ENCODE peak calls at places on chromosomes 4 and X, in seven cellular contexts. One of them, this sample, is unnamed.

GRCh38 chr4:25356068-25356467 is 21.0 kb upstream of the ANAPC4 start:
- DNase-seq in K562: no peak
- DNase-seq in lower leg skin: no peak
- DNase-seq in suprapubic skin: no peak
- DNase-seq in body of pancreas: no peak
- DNase-seq in heart left ventricle: no peak
- DNase-seq in esophagus muscularis mucosa: no peak
- DNase-seq in this sample: no peak

GRCh38 chr4:186304816-186305520 is 39.0 kb downstream of the F11 start:
- DNase-seq in suprapubic skin: no peak
- DNase-seq in heart left ventricle: no peak
- DNase-seq in K562: no peak
- DNase-seq in esophagus muscularis mucosa: no peak
- DNase-seq in lower leg skin: no peak
- DNase-seq in body of pancreas: no peak
- DNase-seq in this sample: no peak

GRCh38 chr4:129429566-129430339 is 333.8 kb downstream of the C4orf33 start:
- DNase-seq in K562: no peak
- DNase-seq in suprapubic skin: no peak
- DNase-seq in heart left ventricle: no peak
- DNase-seq in lower leg skin: no peak
- DNase-seq in esophagus muscularis mucosa: no peak
- DNase-seq in body of pancreas: no peak
- DNase-seq in this sample: no peak

GRCh38 chrX:16870861-16871584 is 861 bp upstream of the RBBP7 start:
- DNase-seq in body of pancreas: peak
- DNase-seq in heart left ventricle: peak
- DNase-seq in esophagus muscularis mucosa: no peak
- DNase-seq in K562: no peak
- DNase-seq in suprapubic skin: peak
- DNase-seq in lower leg skin: peak
- DNase-seq in this sample: peak

GRCh38 chrX:56788229-56788628 is 59.2 kb downstream of the NBDY start:
- DNase-seq in K562: no peak
- DNase-seq in lower leg skin: no peak
- DNase-seq in heart left ventricle: no peak
- DNase-seq in esophagus muscularis mucosa: no peak
- DNase-seq in body of pancreas: no peak
- DNase-seq in suprapubic skin: peak
- DNase-seq in this sample: no peak

GRCh38 chrX:34365482-34365881 is 233.4 kb upstream of the FAM47A start:
- DNase-seq in body of pancreas: no peak
- DNase-seq in K562: no peak
- DNase-seq in heart left ventricle: no peak
- DNase-seq in lower leg skin: no peak
- DNase-seq in suprapubic skin: no peak
- DNase-seq in esophagus muscularis mucosa: no peak
- DNase-seq in this sample: peak

GRCh38 chr4:182925298-182925738 is 8.1 kb upstream of the DCTD start:
- DNase-seq in heart left ventricle: peak
- DNase-seq in lower leg skin: no peak
- DNase-seq in body of pancreas: peak
- DNase-seq in suprapubic skin: no peak
- DNase-seq in K562: peak
- DNase-seq in esophagus muscularis mucosa: no peak
- DNase-seq in this sample: peak

GRCh38 chr4:139728840-139729239 is 63.2 kb downstream of the MGST2 start:
- DNase-seq in heart left ventricle: no peak
- DNase-seq in esophagus muscularis mucosa: no peak
- DNase-seq in body of pancreas: peak
- DNase-seq in suprapubic skin: no peak
- DNase-seq in lower leg skin: no peak
- DNase-seq in K562: no peak
- DNase-seq in this sample: no peak

GRCh38 chr4:53706422-53707032 is 115.2 kb upstream of the LNX1 start:
- DNase-seq in lower leg skin: no peak
- DNase-seq in K562: peak
- DNase-seq in suprapubic skin: no peak
- DNase-seq in esophagus muscularis mucosa: no peak
- DNase-seq in heart left ventricle: no peak
- DNase-seq in body of pancreas: no peak
- DNase-seq in this sample: no peak

GRCh38 chr4:28918871-28919270 is 1801.3 kb upstream of the PCDH7 start:
- DNase-seq in heart left ventricle: no peak
- DNase-seq in K562: no peak
- DNase-seq in esophagus muscularis mucosa: no peak
- DNase-seq in suprapubic skin: no peak
- DNase-seq in body of pancreas: no peak
- DNase-seq in lower leg skin: no peak
- DNase-seq in this sample: no peak

GRCh38 chr4:28916585-28916984 is 1803.6 kb upstream of the PCDH7 start:
- DNase-seq in heart left ventricle: no peak
- DNase-seq in esophagus muscularis mucosa: no peak
- DNase-seq in suprapubic skin: no peak
- DNase-seq in lower leg skin: no peak
- DNase-seq in body of pancreas: no peak
- DNase-seq in K562: no peak
- DNase-seq in this sample: no peak

GRCh38 chr4:28926156-28926555 is 1794.0 kb upstream of the PCDH7 start:
- DNase-seq in lower leg skin: no peak
- DNase-seq in K562: no peak
- DNase-seq in body of pancreas: no peak
- DNase-seq in esophagus muscularis mucosa: no peak
- DNase-seq in heart left ventricle: no peak
- DNase-seq in suprapubic skin: no peak
- DNase-seq in this sample: no peak

GRCh38 chr4:28921886-28922285 is 1798.3 kb upstream of the PCDH7 start:
- DNase-seq in body of pancreas: no peak
- DNase-seq in suprapubic skin: no peak
- DNase-seq in K562: no peak
- DNase-seq in heart left ventricle: no peak
- DNase-seq in esophagus muscularis mucosa: no peak
- DNase-seq in lower leg skin: no peak
- DNase-seq in this sample: no peak
- TF ChIP-seq POLR2A in body of pancreas: no peak
- TF ChIP-seq POLR2A in suprapubic skin: no peak
- TF ChIP-seq POLR2A in K562: no peak
- TF ChIP-seq POLR2A in heart left ventricle: no peak
- TF ChIP-seq POLR2A in esophagus muscularis mucosa: no peak
- TF ChIP-seq POLR2A in lower leg skin: no peak
- TF ChIP-seq POLR2A in this sample: no peak

GRCh38 chrX:71565634-71566033 is 12.6 kb upstream of the GCNA start:
- DNase-seq in K562: peak
- DNase-seq in suprapubic skin: no peak
- DNase-seq in heart left ventricle: no peak
- DNase-seq in esophagus muscularis mucosa: no peak
- DNase-seq in body of pancreas: no peak
- DNase-seq in lower leg skin: no peak
- DNase-seq in this sample: no peak
- TF ChIP-seq POLR2A in K562: no peak
- TF ChIP-seq POLR2A in suprapubic skin: no peak
- TF ChIP-seq POLR2A in heart left ventricle: no peak
- TF ChIP-seq POLR2A in esophagus muscularis mucosa: no peak
- TF ChIP-seq POLR2A in body of pancreas: no peak
- TF ChIP-seq POLR2A in lower leg skin: no peak
- TF ChIP-seq POLR2A in this sample: no peak

GRCh38 chrX:125394449-125394848 is 74.8 kb downstream of the TEX13C start:
- DNase-seq in esophagus muscularis mucosa: no peak
- DNase-seq in heart left ventricle: no peak
- DNase-seq in suprapubic skin: no peak
- DNase-seq in K562: no peak
- DNase-seq in lower leg skin: no peak
- DNase-seq in body of pancreas: no peak
- DNase-seq in this sample: no peak

GRCh38 chrX:125402807-125403206 is 83.1 kb downstream of the TEX13C start:
- DNase-seq in esophagus muscularis mucosa: no peak
- DNase-seq in suprapubic skin: no peak
- DNase-seq in K562: no peak
- DNase-seq in body of pancreas: no peak
- DNase-seq in heart left ventricle: no peak
- DNase-seq in lower leg skin: no peak
- DNase-seq in this sample: no peak

GRCh38 chrX:125395626-125396025 is 76.0 kb downstream of the TEX13C start:
- DNase-seq in heart left ventricle: no peak
- DNase-seq in K562: no peak
- DNase-seq in lower leg skin: no peak
- DNase-seq in suprapubic skin: no peak
- DNase-seq in esophagus muscularis mucosa: no peak
- DNase-seq in body of pancreas: no peak
- DNase-seq in this sample: no peak

GRCh38 chrX:125404667-125405160 is 85.0 kb downstream of the TEX13C start:
- DNase-seq in esophagus muscularis mucosa: no peak
- DNase-seq in lower leg skin: no peak
- DNase-seq in heart left ventricle: no peak
- DNase-seq in suprapubic skin: no peak
- DNase-seq in body of pancreas: no peak
- DNase-seq in K562: peak
- DNase-seq in this sample: no peak

GRCh38 chrX:125398959-125399440 is 79.3 kb downstream of the TEX13C start:
- DNase-seq in body of pancreas: no peak
- DNase-seq in K562: peak
- DNase-seq in esophagus muscularis mucosa: no peak
- DNase-seq in heart left ventricle: no peak
- DNase-seq in suprapubic skin: no peak
- DNase-seq in lower leg skin: no peak
- DNase-seq in this sample: no peak
- TF ChIP-seq POLR2A in body of pancreas: no peak
- TF ChIP-seq POLR2A in K562: no peak
- TF ChIP-seq POLR2A in esophagus muscularis mucosa: no peak
- TF ChIP-seq POLR2A in heart left ventricle: no peak
- TF ChIP-seq POLR2A in suprapubic skin: no peak
- TF ChIP-seq POLR2A in lower leg skin: no peak
- TF ChIP-seq POLR2A in this sample: no peak

GRCh38 chr4:6731780-6732179 is 15.8 kb downstream of the BLOC1S4 start:
- DNase-seq in esophagus muscularis mucosa: no peak
- DNase-seq in K562: no peak
- DNase-seq in lower leg skin: no peak
- DNase-seq in body of pancreas: no peak
- DNase-seq in heart left ventricle: no peak
- DNase-seq in suprapubic skin: no peak
- DNase-seq in this sample: no peak

GRCh38 chr4:6731301-6731641 is 15.3 kb downstream of the BLOC1S4 start:
- DNase-seq in suprapubic skin: no peak
- DNase-seq in body of pancreas: no peak
- DNase-seq in esophagus muscularis mucosa: no peak
- DNase-seq in K562: no peak
- DNase-seq in heart left ventricle: no peak
- DNase-seq in lower leg skin: no peak
- DNase-seq in this sample: no peak

GRCh38 chr4:6734165-6734786 is 18.3 kb downstream of the BLOC1S4 start:
- DNase-seq in heart left ventricle: no peak
- DNase-seq in K562: peak
- DNase-seq in body of pancreas: no peak
- DNase-seq in esophagus muscularis mucosa: no peak
- DNase-seq in suprapubic skin: no peak
- DNase-seq in lower leg skin: no peak
- DNase-seq in this sample: no peak

GRCh38 chr4:6733358-6734164 is 17.6 kb downstream of the BLOC1S4 start:
- DNase-seq in K562: peak
- DNase-seq in body of pancreas: no peak
- DNase-seq in suprapubic skin: peak
- DNase-seq in heart left ventricle: no peak
- DNase-seq in esophagus muscularis mucosa: no peak
- DNase-seq in lower leg skin: no peak
- DNase-seq in this sample: no peak

DNA sequence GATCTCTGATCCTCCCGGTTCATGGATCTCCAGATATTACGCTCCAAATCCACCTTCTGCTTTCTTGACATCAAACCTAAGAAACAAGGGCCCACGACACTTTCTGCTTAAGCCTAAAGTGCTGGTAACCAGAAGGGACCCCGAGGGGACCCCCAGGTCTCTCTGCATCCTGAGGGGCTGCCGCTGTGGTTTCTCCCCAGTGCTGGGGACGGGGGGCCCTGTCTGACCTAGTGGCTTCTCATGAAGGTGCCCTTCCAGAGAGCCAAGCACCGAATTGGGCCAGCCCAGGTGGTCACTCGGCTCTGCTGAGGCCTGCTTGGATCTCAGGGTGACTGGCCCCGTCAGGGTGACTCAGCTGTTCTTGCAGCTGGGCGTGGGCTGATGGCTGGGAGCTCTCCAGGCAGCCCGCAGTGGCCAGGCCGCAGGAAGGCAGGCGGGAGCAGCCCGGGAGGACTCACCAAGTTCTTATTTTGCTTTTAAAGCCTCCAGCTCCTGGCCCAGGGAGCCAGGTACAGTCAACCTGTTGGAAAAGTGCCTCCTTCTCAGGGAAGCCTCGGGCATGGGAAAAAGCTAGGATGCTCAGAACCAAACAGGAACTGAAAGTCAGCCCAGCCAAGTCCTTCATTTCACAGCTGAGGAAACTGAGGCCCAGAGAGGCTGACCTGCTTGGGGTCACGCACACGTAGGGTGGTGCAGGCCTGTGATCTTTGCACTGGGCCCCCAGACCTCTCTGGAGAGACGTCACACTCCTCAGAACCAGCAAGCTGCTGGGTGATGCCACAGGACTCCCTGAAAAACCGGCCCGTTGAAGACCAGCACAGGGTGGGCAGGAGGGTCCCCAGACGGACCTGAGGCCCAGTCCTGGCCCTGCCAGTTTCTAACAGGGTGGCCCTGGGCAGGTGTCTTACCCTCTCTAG is 16.7 kb downstream of the BLOC1S4 start:
- DNase-seq in body of pancreas: no peak
- DNase-seq in lower leg skin: no peak
- DNase-seq in heart left ventricle: peak
- DNase-seq in K562: peak
- DNase-seq in esophagus muscularis mucosa: no peak
- DNase-seq in suprapubic skin: no peak
- DNase-seq in this sample: peak
- TF ChIP-seq POLR2A in body of pancreas: no peak
- TF ChIP-seq POLR2A in lower leg skin: no peak
- TF ChIP-seq POLR2A in heart left ventricle: no peak
- TF ChIP-seq POLR2A in K562: peak
- TF ChIP-seq POLR2A in esophagus muscularis mucosa: no peak
- TF ChIP-seq POLR2A in suprapubic skin: no peak
- TF ChIP-seq POLR2A in this sample: no peak

DNA sequence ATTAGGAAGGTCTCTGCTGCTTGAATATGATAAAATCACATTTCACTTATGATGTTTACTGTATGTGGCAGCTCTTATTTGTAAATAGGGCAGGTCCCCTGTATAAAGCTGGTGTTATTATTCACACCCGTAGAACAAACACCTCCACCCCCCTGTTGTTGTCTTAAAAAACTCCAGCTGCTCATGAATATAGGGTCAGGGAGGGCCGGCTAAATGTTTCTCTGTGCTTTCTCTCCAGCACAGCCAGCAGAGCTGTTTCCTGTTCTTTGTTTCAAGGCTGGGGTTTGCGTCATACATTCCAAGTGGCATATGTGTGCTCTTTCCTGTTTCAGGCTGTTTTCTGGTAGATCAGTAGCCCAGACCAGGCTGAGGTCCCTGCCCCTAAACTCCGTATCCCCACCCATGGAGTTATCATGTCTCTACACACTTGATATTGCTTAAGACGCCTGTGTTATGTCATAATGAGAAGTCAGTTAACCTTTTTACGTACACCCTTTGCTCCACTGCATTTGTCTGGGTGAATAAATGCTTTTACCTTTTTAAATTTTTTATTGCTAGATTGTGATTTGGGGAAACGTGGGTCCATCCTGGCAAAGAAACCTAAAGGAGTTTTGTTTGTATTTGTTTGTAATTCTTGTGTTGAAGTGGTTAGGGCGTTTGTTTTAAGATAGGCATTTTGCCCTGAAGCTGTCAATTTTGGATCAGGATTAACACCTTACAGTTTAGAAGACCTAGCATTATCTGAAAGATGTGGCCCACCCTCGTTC is 3.2 kb downstream of the KLF3 start:
- DNase-seq in lower leg skin: peak
- DNase-seq in K562: peak
- DNase-seq in body of pancreas: peak
- DNase-seq in suprapubic skin: peak
- DNase-seq in heart left ventricle: peak
- DNase-seq in esophagus muscularis mucosa: peak
- DNase-seq in this sample: peak
- TF ChIP-seq POLR2A in lower leg skin: no peak
- TF ChIP-seq POLR2A in K562: peak
- TF ChIP-seq POLR2A in body of pancreas: peak
- TF ChIP-seq POLR2A in suprapubic skin: peak
- TF ChIP-seq POLR2A in heart left ventricle: no peak
- TF ChIP-seq POLR2A in esophagus muscularis mucosa: no peak
- TF ChIP-seq POLR2A in this sample: peak